ENCODE peak calls at places on chromosomes 2 and 18, in eight cellular contexts. C is trophoblast cell, B is fibroblast of villous mesenchyme, S is foreskin fibroblast, W is stomach, G is kidney, E is esophagus muscularis mucosa, F is brain microvascular endothelial cell. J is an unnamed sample.

GRCh38 chr18:10949655-10950054 is 199.7 kb downstream of the PIEZO2 start:
- DNase-seq in C (no peak), B (peak), S (no peak), W (no peak), G (no peak), E (no peak), F (no peak), J (no peak)

GRCh38 chr2:34012728-34013302 is 413.7 kb upstream of the FAM98A start:
- DNase-seq in C (peak), B (no peak), S (no peak), W (peak), G (peak), E (no peak), F (peak), J (peak)

GRCh38 chr2:25036221-25036559 is 5.7 kb upstream of the EFR3B start:
- DNase-seq in C (no peak), B (no peak), S (no peak), W (no peak), G (no peak), E (no peak), F (no peak), J (no peak)

GRCh38 chr18:21391074-21391673 is 149.1 kb downstream of the GREB1L start:
- DNase-seq in C (peak), B (peak), S (peak), W (no peak), G (no peak), E (no peak), F (peak), J (no peak)

GRCh38 chr2:43008388-43008787 is 216.0 kb upstream of the HAAO start:
- DNase-seq in C (no peak), B (no peak), S (no peak), W (no peak), G (no peak), E (no peak), F (no peak), J (no peak)

GRCh38 chr18:76363451-76364120 is 131.5 kb downstream of the ZNF516 start:
- DNase-seq in C (no peak), B (peak), S (peak), W (no peak), G (no peak), E (no peak), F (peak), J (peak)

GRCh38 chr2:24797644-24798043 is 4.4 kb downstream of the CENPO start:
- DNase-seq in C (no peak), B (no peak), S (no peak), W (no peak), G (no peak), E (no peak), F (no peak), J (no peak)

GRCh38 chr2:121699421-121700328 is 37.0 kb downstream of the NIFK start:
- DNase-seq in C (peak), B (peak), S (peak), W (peak), G (peak), E (no peak), F (peak), J (peak)

GRCh38 chr2:195898505-195898904 is 170.1 kb downstream of the DNAH7 start:
- DNase-seq in C (no peak), B (peak), S (peak), W (peak), G (peak), E (no peak), F (peak), J (peak)

GRCh38 chr2:225270861-225271260 is 128.6 kb upstream of the NYAP2 start:
- DNase-seq in C (no peak), B (peak), S (no peak), W (no peak), G (no peak), E (peak), F (peak), J (no peak)

GRCh38 chr18:23723121-23723520 is 33.9 kb downstream of the LAMA3 start:
- DNase-seq in C (no peak), B (peak), S (no peak), W (no peak), G (no peak), E (no peak), F (no peak), J (no peak)

GRCh38 chr2:50995610-50996009 is 36.3 kb downstream of the NRXN1 start:
- DNase-seq in C (no peak), B (no peak), S (no peak), W (no peak), G (no peak), E (no peak), F (peak), J (peak)

GRCh38 chr2:164495491-164496223 is 125.6 kb downstream of the GRB14 start:
- DNase-seq in C (peak), B (peak), S (peak), W (no peak), G (no peak), E (no peak), F (peak), J (no peak)

GRCh38 chr18:22412502-22412901 is 5.2 kb downstream of the CTAGE1 start:
- DNase-seq in C (peak), B (peak), S (no peak), W (no peak), G (no peak), E (no peak), F (no peak), J (no peak)

GRCh38 chr2:73907840-73908452 is 15.1 kb downstream of the ACTG2 start:
- DNase-seq in C (no peak), B (peak), S (peak), W (no peak), G (no peak), E (no peak), F (peak), J (no peak)

GRCh38 chr18:54069729-54070128 is 154.7 kb downstream of the MBD2 start:
- DNase-seq in C (no peak), B (no peak), S (no peak), W (no peak), G (no peak), E (no peak), F (no peak), J (no peak)

GRCh38 chr2:10889741-10890215 is 22.0 kb upstream of the KCNF1 start:
- DNase-seq in C (no peak), B (no peak), S (no peak), W (no peak), G (no peak), E (no peak), F (no peak), J (no peak)

GRCh38 chr2:191255271-191255670 is 10.1 kb downstream of the MYO1B start:
- DNase-seq in C (no peak), B (no peak), S (no peak), W (no peak), G (no peak), E (no peak), F (no peak), J (no peak)

GRCh38 chr2:45505138-45505537 is 105.9 kb downstream of the SRBD1 start:
- DNase-seq in C (no peak), B (no peak), S (no peak), W (no peak), G (no peak), E (no peak), F (no peak), J (no peak)

GRCh38 chr2:75787532-75788132 is 76.9 kb upstream of the GCFC2 start:
- DNase-seq in C (no peak), B (peak), S (peak), W (no peak), G (no peak), E (no peak), F (peak), J (no peak)

GRCh38 chr2:240632291-240632670 is 7.0 kb downstream of the GPR35 start:
- DNase-seq in C (no peak), B (no peak), S (no peak), W (peak), G (no peak), E (no peak), F (no peak), J (no peak)

GRCh38 chr2:24304621-24305020 is 55.7 kb downstream of the ITSN2 start:
- DNase-seq in C (no peak), B (peak), S (no peak), W (no peak), G (no peak), E (no peak), F (no peak), J (no peak)

DNA sequence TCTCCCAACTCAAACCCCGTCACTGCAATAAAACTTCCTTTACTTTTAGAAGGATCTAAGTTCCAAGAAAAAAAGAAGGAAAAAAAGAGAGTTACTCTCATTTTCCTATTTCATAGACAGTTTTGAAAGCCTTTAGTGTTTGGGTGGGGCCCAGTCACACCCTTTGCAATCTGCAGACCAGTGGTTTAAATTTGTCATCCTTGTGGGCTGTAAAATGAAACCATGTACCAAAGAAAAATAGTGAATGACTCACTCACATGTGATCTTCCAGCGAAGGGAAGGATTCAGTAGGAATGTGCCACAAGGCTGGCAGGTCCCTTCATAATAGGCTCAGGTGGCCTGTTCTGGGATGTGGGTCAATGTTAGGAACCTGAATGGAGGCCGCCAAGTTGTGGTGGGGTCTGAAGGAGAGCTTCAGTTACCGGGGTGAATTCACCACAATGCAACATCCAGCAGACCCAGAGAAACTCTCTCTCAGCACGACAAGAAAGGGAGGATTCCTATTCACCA is 28.3 kb downstream of the ANXA4 start:
- DNase-seq in C (peak), B (peak), S (peak), W (no peak), G (no peak), E (no peak), F (peak), J (no peak)
- H3K4me3 ChIP-seq in C (no peak), B (no peak), S (peak), W (no peak), G (no peak), E (peak), F (no peak), J (no peak)

GRCh38 chr2:85435220-85435958 is 16.9 kb downstream of the SH2D6 start:
- DNase-seq in C (no peak), B (no peak), S (no peak), W (no peak), G (peak), E (no peak), F (no peak), J (no peak)
- H3K4me3 ChIP-seq in C (no peak), B (no peak), S (no peak), W (no peak), G (no peak), E (no peak), F (no peak), J (no peak)

GRCh38 chr2:173401716-173402326 is 47.1 kb downstream of the CDCA7 start:
- DNase-seq in C (no peak), B (no peak), S (no peak), W (no peak), G (no peak), E (no peak), F (peak), J (no peak)
- H3K4me3 ChIP-seq in C (no peak), B (peak), S (peak), W (peak), G (peak), E (peak), F (peak), J (peak)

GRCh38 chr2:197209742-197210408 is 100.7 kb downstream of the ANKRD44 start:
- DNase-seq in C (peak), B (no peak), S (no peak), W (no peak), G (no peak), E (peak), F (no peak), J (no peak)

GRCh38 chr2:197209274-197209673 is 101.3 kb downstream of the ANKRD44 start:
- DNase-seq in C (no peak), B (no peak), S (no peak), W (no peak), G (no peak), E (no peak), F (no peak), J (no peak)

GRCh38 chr2:197210450-197210849 is 100.1 kb downstream of the ANKRD44 start:
- DNase-seq in C (no peak), B (no peak), S (no peak), W (no peak), G (no peak), E (peak), F (no peak), J (no peak)

GRCh38 chr2:197212344-197213262 is 98.0 kb downstream of the ANKRD44 start:
- DNase-seq in C (no peak), B (no peak), S (no peak), W (no peak), G (no peak), E (no peak), F (no peak), J (no peak)

GRCh38 chr2:197211881-197212342 is 98.7 kb downstream of the ANKRD44 start:
- DNase-seq in C (no peak), B (no peak), S (no peak), W (no peak), G (no peak), E (no peak), F (no peak), J (no peak)
- H3K4me3 ChIP-seq in C (no peak), B (no peak), S (no peak), W (no peak), G (no peak), E (no peak), F (no peak), J (no peak)

J was measured in AG04450.